ENCODE peak calls at places on chromosome 4, in seven cellular contexts. T is HTR-8/SVneo; G is iris pigment epithelial cell; Y is activated CD4-positive, alpha-beta T cell treated with anti-CD3 and anti-CD28 coated beads, Interleukin-2, amount 10 ng/mL, durations not matched to agents 7 days and 5 days; D is heart left ventricle; B is kidney epithelial cell; I is AG04450. Z is an unnamed sample.

GRCh38 chr4:79049840-79050520 is 110.7 kb upstream of the PAQR3 start:
- DNase-seq in I (no peak), D (no peak), T (no peak), B (no peak), G (no peak), Y (no peak), Z (no peak)

GRCh38 chr4:52550186-52550585 is 108.9 kb downstream of the USP46 start:
- DNase-seq in D (no peak), B (no peak), I (no peak), Y (no peak), G (peak; percentile 53), T (no peak), Z (no peak)

GRCh38 chr4:13821522-13821921 is 194.0 kb upstream of the BOD1L1 start:
- DNase-seq in B (no peak), I (no peak), T (no peak), Y (no peak), G (no peak), D (no peak), Z (no peak)

GRCh38 chr4:93719552-93719951 is 109.0 kb upstream of the ATOH1 start:
- DNase-seq in B (no peak), Y (no peak), G (peak; percentile 7), D (no peak), T (no peak), I (no peak), Z (no peak)

GRCh38 chr4:170888660-170889059 is 798.9 kb upstream of the AADAT start:
- DNase-seq in D (no peak), I (no peak), B (no peak), G (no peak), T (no peak), Y (no peak), Z (no peak)

GRCh38 chr4:80202190-80202711 is 4.9 kb downstream of the PRDM8 start:
- DNase-seq in B (no peak), D (peak; percentile 86), I (no peak), G (peak; percentile 70), T (peak; percentile 51), Y (peak; percentile 73), Z (peak; percentile 90)

GRCh38 chr4:5616331-5616950 is 91.9 kb downstream of the EVC2 start:
- DNase-seq in B (no peak), G (no peak), D (no peak), I (no peak), T (no peak), Y (no peak), Z (no peak)

GRCh38 chr4:141335166-141335565 is 114.5 kb downstream of the ZNF330 start:
- DNase-seq in D (no peak), B (no peak), I (no peak), T (no peak), Y (no peak), G (no peak), Z (no peak)

GRCh38 chr4:15004701-15005301 is 2.5 kb downstream of the CPEB2 start:
- DNase-seq in T (peak; percentile 18), I (peak; percentile 3), D (peak; percentile 88), B (no peak), Y (peak; percentile 55), G (peak; percentile 80), Z (peak; percentile 49)

GRCh38 chr4:34280131-34280530 is 1964.2 kb downstream of the ARAP2 start:
- DNase-seq in B (no peak), Y (no peak), G (no peak), T (no peak), I (no peak), D (no peak), Z (no peak)

GRCh38 chr4:140851032-140851636 is 94.9 kb upstream of the TBC1D9 start:
- DNase-seq in Y (peak; percentile 56), I (peak; percentile 43), G (peak; percentile 61), B (peak; percentile 9), T (peak; percentile 61), D (peak; percentile 37), Z (peak; percentile 62)

GRCh38 chr4:26619784-26620183 is 35.9 kb downstream of the TBC1D19 start:
- DNase-seq in I (peak; percentile 16), D (no peak), B (peak; percentile 19), T (no peak), Y (no peak), G (peak; percentile 77), Z (no peak)

GRCh38 chr4:173025131-173025530 is 143.5 kb upstream of the GALNT7 start:
- DNase-seq in T (peak; percentile 67), I (peak; percentile 65), G (peak; percentile 79), B (no peak), Y (peak; percentile 47), D (peak; percentile 28), Z (peak; percentile 55)

GRCh38 chr4:46124773-46125172 is 919 bp upstream of the GABRG1 start:
- DNase-seq in D (no peak), I (no peak), G (no peak), T (no peak), Y (no peak), B (no peak), Z (no peak)

GRCh38 chr4:173182403-173182802 is 13.8 kb downstream of the GALNT7 start:
- DNase-seq in B (no peak), Y (no peak), T (no peak), I (peak; percentile 50), G (peak; percentile 84), D (no peak), Z (no peak)

GRCh38 chr4:85520765-85521749 is 46.1 kb downstream of the ARHGAP24 start:
- DNase-seq in D (peak; percentile 23), I (no peak), G (peak; percentile 32), T (no peak), B (no peak), Y (no peak), Z (no peak)

GRCh38 chr4:88456757-88457306 is at the start of gene HERC5:
- DNase-seq in Y (peak; percentile 95), B (peak; percentile 73), D (peak; percentile 93), G (peak; percentile 86), I (peak; percentile 23), T (peak; percentile 90), Z (peak; percentile 98)

GRCh38 chr4:52987401-52988056 is 125.4 kb downstream of the RASL11B start:
- DNase-seq in B (no peak), G (peak; percentile 70), T (no peak), D (no peak), I (no peak), Y (no peak), Z (no peak)

GRCh38 chr4:87839309-87839946 is 6.7 kb downstream of the MEPE start:
- DNase-seq in G (peak; percentile 61), D (no peak), I (peak; percentile 11), B (no peak), T (peak; percentile 10), Y (no peak), Z (peak; percentile 42)

GRCh38 chr4:41757521-41758156 is 9.1 kb upstream of the PHOX2B start:
- DNase-seq in Y (no peak), I (no peak), D (no peak), G (no peak), B (no peak), T (no peak), Z (no peak)

GRCh38 chr4:113872426-113873260 is 106.8 kb downstream of the ARSJ start:
- DNase-seq in T (no peak), G (peak; percentile 21), I (no peak), B (peak; percentile 66), D (no peak), Y (no peak), Z (no peak)

GRCh38 chr4:15906024-15906443 is 32.5 kb downstream of the FGFBP1 start:
- DNase-seq in I (no peak), Y (no peak), D (peak; percentile 20), B (peak; percentile 73), T (no peak), G (peak; percentile 31), Z (no peak)

GRCh38 chr4:123790681-123791080 is 394.1 kb downstream of the SPRY1 start:
- DNase-seq in Y (no peak), G (no peak), D (no peak), B (no peak), I (no peak), T (no peak), Z (no peak)

GRCh38 chr4:85968945-85969830 is 390.7 kb downstream of the MAPK10 start:
- DNase-seq in B (peak; percentile 18), I (peak; percentile 15), D (no peak), Y (no peak), T (no peak), G (peak; percentile 71), Z (peak; percentile 25)